ENCODE peak calls at places on chromosomes 1 and 21, in nine cellular contexts. A, I, C, M, F, Y, K, Z and V are unnamed samples.

GRCh38 chr1:91742848-91743292 is 143.1 kb downstream of the TGFBR3 start:
- DNase-seq in F (peak), I (no peak), Z (peak), Y (no peak), C (peak), A (no peak), M (no peak), K (no peak), V (no peak)

GRCh38 chr1:168879906-168880734 is 151.1 kb upstream of the DPT start:
- DNase-seq in A (no peak), I (no peak), K (no peak), C (peak), M (no peak), Y (no peak), F (peak), Z (peak), V (no peak)

GRCh38 chr1:87826639-87827345 is 498.1 kb downstream of the LMO4 start:
- DNase-seq in Z (peak), A (no peak), F (no peak), Y (peak), I (no peak), M (no peak), C (peak), K (no peak), V (no peak)

GRCh38 chr1:201385299-201385891 is 7.9 kb upstream of the TNNT2 start:
- DNase-seq in A (no peak), F (peak), C (peak), M (peak), Z (peak), K (peak), I (peak), Y (peak), V (peak)

GRCh38 chr1:205077158-205077933 is 6.9 kb downstream of the TMEM81 start:
- DNase-seq in K (no peak), Z (no peak), F (no peak), Y (no peak), A (no peak), M (no peak), C (no peak), I (no peak), V (no peak)

GRCh38 chr1:5688479-5689077 is 303.6 kb downstream of the NPHP4 start:
- DNase-seq in F (no peak), Z (no peak), I (no peak), K (no peak), A (no peak), M (no peak), C (peak), Y (no peak), V (no peak)

GRCh38 chr1:76274302-76274701 is 199.8 kb downstream of the ST6GALNAC3 start:
- DNase-seq in C (no peak), K (no peak), M (no peak), A (no peak), Z (no peak), F (no peak), Y (no peak), I (no peak), V (no peak)

GRCh38 chr1:101164776-101165175 is 72.0 kb upstream of the S1PR1 start:
- DNase-seq in Y (no peak), C (no peak), M (no peak), A (no peak), F (no peak), I (no peak), K (no peak), Z (no peak), V (no peak)

GRCh38 chr1:5428391-5428790 is 563.8 kb downstream of the NPHP4 start:
- DNase-seq in A (no peak), K (no peak), Y (no peak), Z (no peak), M (no peak), F (no peak), C (no peak), I (no peak), V (no peak)

GRCh38 chr21:42056996-42057689 is 14.0 kb upstream of the UMODL1 start:
- DNase-seq in Y (no peak), I (peak), A (no peak), K (no peak), C (peak), F (no peak), M (no peak), Z (peak), V (no peak)

GRCh38 chr1:207813513-207813881 is 61.6 kb downstream of the CD46 start:
- DNase-seq in I (no peak), A (no peak), Z (no peak), Y (no peak), C (no peak), F (peak), M (no peak), K (no peak), V (no peak)

GRCh38 chr1:19974822-19975416 is 4.5 kb downstream of the PLA2G2A start:
- DNase-seq in K (no peak), M (peak), Y (peak), C (peak), Z (peak), A (no peak), I (peak), F (no peak), V (no peak)

GRCh38 chr1:106727171-106727570 is 329.3 kb upstream of the PRMT6 start:
- DNase-seq in Y (peak), K (no peak), I (no peak), F (no peak), A (no peak), M (no peak), Z (no peak), C (no peak), V (no peak)

GRCh38 chr1:23763040-23763577 is 15.1 kb upstream of the PITHD1 start:
- DNase-seq in Y (no peak), I (peak), M (no peak), Z (no peak), A (no peak), F (peak), K (no peak), C (no peak), V (no peak)

GRCh38 chr1:47024138-47024856 is 828 bp downstream of the CYP4X1 start:
- DNase-seq in I (no peak), M (no peak), Z (no peak), A (no peak), Y (no peak), K (no peak), C (no peak), F (no peak), V (no peak)

GRCh38 chr1:201229771-201230635 is 39.4 kb downstream of the IGFN1 start:
- DNase-seq in A (no peak), Z (peak), C (no peak), M (no peak), Y (no peak), K (no peak), I (no peak), F (no peak), V (peak)

GRCh38 chr1:21669287-21670058 is at the start of gene RAP1GAP:
- DNase-seq in C (peak), Z (no peak), A (no peak), Y (peak), I (peak), M (no peak), K (no peak), F (no peak), V (no peak)

GRCh38 chr1:79005945-79006344 is 585 bp downstream of the ADGRL4 start:
- DNase-seq in Y (no peak), Z (peak), C (no peak), K (no peak), M (no peak), A (no peak), F (no peak), I (no peak), V (no peak)

GRCh38 chr1:232416026-232416568 is 213.8 kb downstream of the SIPA1L2 start:
- DNase-seq in Z (no peak), I (no peak), F (no peak), K (no peak), M (no peak), C (no peak), Y (no peak), A (no peak), V (no peak)

GRCh38 chr1:26907071-26907922 is 6.5 kb downstream of the NR0B2 start:
- DNase-seq in Z (peak), A (no peak), Y (no peak), F (no peak), I (peak), M (peak), K (no peak), C (peak), V (no peak)

GRCh38 chr1:197042676-197043341 is 24.3 kb downstream of the F13B start:
- DNase-seq in Z (no peak), M (no peak), F (no peak), Y (no peak), I (no peak), K (no peak), C (no peak), A (no peak), V (no peak)

GRCh38 chr1:58447891-58448290 is 98.6 kb downstream of the OMA1 start:
- DNase-seq in C (no peak), M (no peak), K (no peak), F (no peak), Y (no peak), Z (no peak), A (no peak), I (no peak), V (no peak)

GRCh38 chr1:22309572-22309971 is 142.1 kb upstream of the ZBTB40 start:
- DNase-seq in M (no peak), C (no peak), F (no peak), K (no peak), A (no peak), I (no peak), Z (no peak), Y (no peak), V (no peak)

GRCh38 chr1:111597433-111597832 is 22.2 kb upstream of the RAP1A start:
- DNase-seq in I (no peak), Y (no peak), A (no peak), C (no peak), F (no peak), Z (no peak), M (no peak), K (no peak), V (no peak)

GRCh38 chr1:187509091-187509490 is 680.3 kb downstream of the PLA2G4A start:
- DNase-seq in I (no peak), A (no peak), F (no peak), C (no peak), Y (no peak), Z (no peak), M (no peak), K (no peak), V (no peak)

GRCh38 chr1:39348278-39348677 is 143.2 kb upstream of the BMP8A start:
- DNase-seq in K (no peak), A (no peak), F (no peak), Y (no peak), I (no peak), C (no peak), Z (no peak), M (no peak), V (no peak)

GRCh38 chr1:110600716-110601115 is 5.4 kb downstream of the KCNA2 start:
- DNase-seq in K (no peak), M (no peak), I (no peak), Y (no peak), F (no peak), C (no peak), A (no peak), Z (no peak), V (no peak)

GRCh38 chr1:21874778-21875547 is 62.1 kb downstream of the HSPG2 start:
- DNase-seq in C (no peak), K (no peak), M (no peak), A (no peak), Z (no peak), Y (no peak), F (no peak), I (no peak), V (no peak)

GRCh38 chr1:157110003-157110402 is 10.4 kb upstream of the ETV3L start:
- DNase-seq in A (no peak), Z (no peak), Y (no peak), C (no peak), F (no peak), I (no peak), M (no peak), K (no peak), V (no peak)

GRCh38 chr1:200351826-200352549 is 57.8 kb downstream of the ZNF281 start:
- DNase-seq in Y (peak), I (no peak), M (no peak), Z (peak), A (no peak), K (no peak), C (no peak), F (no peak), V (no peak)

GRCh38 chr1:97581614-97582051 is 339.2 kb downstream of the DPYD start:
- DNase-seq in F (no peak), M (no peak), C (no peak), Z (peak), I (no peak), A (no peak), Y (no peak), K (no peak), V (no peak)

GRCh38 chr1:209621329-209621728 is 30.9 kb downstream of the LAMB3 start:
- DNase-seq in Y (no peak), K (no peak), A (no peak), I (no peak), F (no peak), Z (no peak), M (no peak), C (peak), V (no peak)

GRCh38 chr1:58898739-58899580 is 115.1 kb upstream of the JUN start:
- DNase-seq in C (peak), F (no peak), K (no peak), A (no peak), M (no peak), Z (no peak), Y (no peak), I (no peak), V (no peak)

GRCh38 chr1:227913969-227914791 is 33.6 kb downstream of the WNT9A start:
- DNase-seq in M (no peak), F (no peak), A (no peak), K (no peak), I (no peak), Y (no peak), Z (no peak), C (no peak), V (no peak)

GRCh38 chr1:243910612-243911011 is 60.6 kb upstream of the AKT3 start:
- DNase-seq in F (no peak), M (no peak), Z (no peak), I (no peak), K (no peak), C (no peak), A (no peak), Y (no peak), V (no peak)

GRCh38 chr21:39385299-39386145 is 36.6 kb upstream of the HMGN1 start:
- DNase-seq in F (peak), Y (peak), Z (peak), C (peak), I (peak), A (no peak), M (peak), K (no peak), V (peak)

GRCh38 chr1:241270016-241270415 is 87.0 kb downstream of the RGS7 start:
- DNase-seq in Z (no peak), Y (no peak), K (no peak), A (no peak), C (no peak), F (no peak), M (no peak), I (no peak), V (no peak)

GRCh38 chr1:241265428-241265827 is 91.6 kb downstream of the RGS7 start:
- DNase-seq in M (no peak), F (no peak), K (no peak), C (no peak), A (no peak), Y (no peak), Z (peak), I (no peak), V (no peak)

GRCh38 chr1:241266121-241266520 is 90.9 kb downstream of the RGS7 start:
- DNase-seq in K (no peak), M (no peak), Y (no peak), C (no peak), A (no peak), Z (peak), I (no peak), F (no peak), V (no peak)

GRCh38 chr1:241271427-241271826 is 85.6 kb downstream of the RGS7 start:
- DNase-seq in F (no peak), A (no peak), M (no peak), K (no peak), C (peak), Z (no peak), I (peak), Y (no peak), V (no peak)

DNA sequence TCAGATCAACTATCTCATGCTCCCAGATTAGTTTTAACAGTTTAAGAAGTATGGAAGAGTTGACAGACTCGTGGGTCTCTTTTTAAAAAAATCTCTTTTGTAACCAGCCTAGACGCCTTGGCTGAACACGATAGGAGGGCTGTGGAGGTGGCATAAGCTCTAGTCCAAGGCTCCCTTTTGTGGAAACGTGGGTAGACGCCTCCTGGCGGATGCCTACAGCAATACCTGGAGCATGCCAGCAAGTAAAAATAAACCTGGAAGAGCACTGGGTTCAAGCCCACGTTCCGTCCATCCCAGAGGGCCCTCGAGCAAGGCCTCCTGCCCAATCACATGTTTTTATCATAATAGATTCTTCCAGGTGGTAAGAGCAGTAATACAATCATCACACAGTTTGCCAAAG is 87.9 kb downstream of the RGS7 start:
- DNase-seq in I (no peak), C (no peak), M (peak), K (no peak), Y (no peak), A (no peak), Z (peak), F (no peak), V (no peak)
- TF ChIP-seq CTCF in I (no peak), C (no peak), M (peak), K (no peak), Y (no peak), A (no peak), Z (peak), F (no peak), V (no peak)

GRCh38 chr1:6757719-6758435 is 27.4 kb upstream of the CAMTA1 start:
- DNase-seq in F (no peak), Y (no peak), M (no peak), C (no peak), K (no peak), I (no peak), Z (no peak), A (no peak), V (no peak)
- TF ChIP-seq CTCF in F (no peak), Y (no peak), M (no peak), C (no peak), K (no peak), I (no peak), Z (no peak), A (no peak), V (no peak)

GRCh38 chr1:1291611-1292441 is 11.6 kb downstream of the SCNN1D start:
- DNase-seq in M (no peak), Y (peak), C (peak), I (peak), A (no peak), K (no peak), F (no peak), Z (peak), V (peak)
- TF ChIP-seq CTCF in M (peak), Y (peak), C (peak), I (peak), A (peak), K (no peak), F (peak), Z (peak), V (peak)

GRCh38 chr1:63845346-63845745 is 71.5 kb downstream of the ROR1 start:
- DNase-seq in Y (no peak), I (no peak), Z (no peak), A (no peak), C (no peak), K (no peak), M (no peak), F (no peak), V (no peak)

GRCh38 chr1:63843884-63844283 is 70.1 kb downstream of the ROR1 start:
- DNase-seq in C (no peak), M (no peak), A (no peak), F (no peak), Y (no peak), K (no peak), I (no peak), Z (no peak), V (no peak)

GRCh38 chr1:63848764-63849548 is 75.1 kb downstream of the ROR1 start:
- DNase-seq in Z (no peak), A (no peak), Y (no peak), M (no peak), C (no peak), F (no peak), I (no peak), K (no peak), V (no peak)

GRCh38 chr1:63843010-63843409 is 69.2 kb downstream of the ROR1 start:
- DNase-seq in Z (no peak), K (no peak), I (no peak), Y (no peak), A (no peak), M (no peak), F (no peak), C (no peak), V (no peak)

DNA sequence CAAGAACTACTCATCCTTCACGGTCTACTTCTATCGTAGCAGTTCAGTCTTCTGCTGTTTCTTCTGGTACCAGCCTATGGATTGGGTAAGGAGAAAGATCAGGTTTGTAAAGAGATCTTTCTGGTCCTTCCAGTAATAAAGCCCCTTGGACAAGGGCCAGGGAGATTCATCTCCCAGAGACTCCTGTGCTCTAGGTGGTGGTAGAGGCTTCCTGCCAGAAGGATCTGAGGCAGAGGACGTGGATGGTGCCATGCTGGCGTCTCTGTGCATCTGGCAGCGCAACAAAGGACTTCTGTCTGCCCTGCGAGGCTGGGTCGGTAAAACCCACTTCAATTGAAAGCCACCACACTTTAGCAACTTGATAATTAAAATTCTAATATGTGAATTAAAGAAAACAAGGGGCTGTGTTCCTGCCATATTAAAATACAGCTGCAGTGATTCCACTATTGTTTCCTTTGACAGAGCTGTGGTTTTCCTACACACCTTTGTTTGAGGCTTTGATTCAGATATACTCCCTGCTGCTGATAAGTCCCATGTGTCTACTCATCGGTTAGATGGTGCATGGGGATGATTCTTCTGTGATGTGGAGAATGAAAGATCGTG is 73.6 kb downstream of the ROR1 start:
- DNase-seq in F (no peak), I (no peak), M (no peak), C (no peak), K (no peak), A (no peak), Z (no peak), Y (no peak), V (no peak)
- TF ChIP-seq CTCF in F (no peak), I (no peak), M (no peak), C (no peak), K (no peak), A (no peak), Z (no peak), Y (no peak), V (no peak)

DNA sequence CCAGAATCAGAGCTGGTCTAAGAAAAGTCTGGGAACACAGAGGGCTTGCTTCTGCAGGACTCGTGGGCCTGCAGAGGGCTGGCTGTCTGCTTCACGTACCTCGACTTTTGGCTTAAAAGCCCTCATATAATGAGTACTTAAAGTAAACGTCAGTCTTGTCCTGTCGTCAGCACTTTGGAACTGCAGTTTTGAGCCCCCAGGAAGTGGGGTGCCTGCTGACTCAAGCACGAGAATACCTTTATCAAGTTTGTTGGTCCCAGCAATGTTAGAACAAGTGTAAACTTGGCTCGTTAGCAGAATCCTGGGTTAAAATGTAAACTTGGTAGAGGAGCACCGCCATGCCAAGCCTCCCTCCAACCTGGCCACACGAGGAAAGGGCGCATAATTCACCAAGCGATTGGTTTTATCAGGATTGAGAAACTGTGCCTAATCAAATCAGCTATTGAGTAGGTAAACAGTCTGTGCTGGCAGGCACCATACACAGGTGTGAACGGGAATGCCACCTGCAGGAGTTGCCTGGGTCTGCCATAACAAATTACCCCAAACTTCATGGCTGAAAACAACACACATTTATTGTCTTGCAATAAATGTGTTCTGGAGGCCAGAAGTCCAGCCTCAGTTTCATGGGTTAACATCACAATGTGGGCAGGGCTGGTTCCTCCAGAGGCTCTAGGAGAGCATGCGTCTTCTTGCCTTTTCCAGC is 45.0 kb upstream of the FHAD1 start:
- DNase-seq in M (peak), A (no peak), K (no peak), I (peak), F (no peak), Z (no peak), C (peak), Y (no peak), V (no peak)
- TF ChIP-seq CTCF in M (no peak), A (no peak), K (no peak), I (no peak), F (no peak), Z (no peak), C (no peak), Y (no peak), V (no peak)